ENCODE peak calls at places on chromosome 3, in six cellular contexts. B is breast epithelium, W is IMR-90, G is bronchial epithelial cell, N is cardiac fibroblast, R is AG09309. Y is an unnamed sample.

GRCh38 chr3:115239717-115240116 is 92.6 kb upstream of the ZBTB20 start:
- DNase-seq in G (peak), R (peak), W (peak), B (no peak), N (peak), Y (no peak)

GRCh38 chr3:37546876-37547275 is 314.8 kb upstream of the CTDSPL start:
- DNase-seq in N (peak), R (no peak), B (no peak), W (peak), G (peak), Y (no peak)

GRCh38 chr3:87390318-87390717 is 113.9 kb upstream of the POU1F1 start:
- DNase-seq in B (no peak), W (no peak), G (no peak), R (no peak), N (no peak), Y (no peak)

GRCh38 chr3:98741121-98741716 is 21.9 kb upstream of the ST3GAL6 start:
- DNase-seq in G (peak), N (peak), R (no peak), B (no peak), W (peak), Y (no peak)

GRCh38 chr3:195886181-195887141 is 21.9 kb downstream of the TNK2 start:
- DNase-seq in R (no peak), B (no peak), G (peak), N (peak), W (peak), Y (no peak)

GRCh38 chr3:27616031-27616430 is 106.1 kb downstream of the EOMES start:
- DNase-seq in W (no peak), R (no peak), G (no peak), N (no peak), B (no peak), Y (no peak)

GRCh38 chr3:189786479-189787064 is 155.4 kb downstream of the TP63 start:
- DNase-seq in R (no peak), G (no peak), W (no peak), B (no peak), N (no peak), Y (no peak)

GRCh38 chr3:53589201-53589600 is 94.8 kb downstream of the CACNA1D start:
- DNase-seq in B (no peak), N (no peak), W (no peak), G (no peak), R (no peak), Y (no peak)

GRCh38 chr3:177263615-177264365 is 66.5 kb upstream of the TBL1XR1 start:
- DNase-seq in R (no peak), W (peak), B (no peak), G (peak), N (peak), Y (no peak)

GRCh38 chr3:16789344-16790100 is 95.2 kb upstream of the PLCL2 start:
- DNase-seq in N (no peak), G (no peak), W (no peak), B (no peak), R (no peak), Y (no peak)

GRCh38 chr3:42492508-42493080 is 9.8 kb upstream of the VIPR1 start:
- DNase-seq in N (no peak), G (no peak), R (no peak), W (no peak), B (peak), Y (no peak)

GRCh38 chr3:184145120-184145524 is 10.0 kb downstream of the EIF2B5 start:
- DNase-seq in B (peak), G (peak), R (no peak), N (peak), W (peak), Y (no peak)

GRCh38 chr3:128788268-128788869 is 62.4 kb downstream of the RAB7A start:
- DNase-seq in W (no peak), R (no peak), B (no peak), G (no peak), N (no peak), Y (no peak)

GRCh38 chr3:61417352-61417751 is 144.0 kb upstream of the PTPRG start:
- DNase-seq in R (no peak), N (peak), B (no peak), W (no peak), G (no peak), Y (no peak)

GRCh38 chr3:55771503-55771902 is 284.4 kb upstream of the WNT5A start:
- DNase-seq in W (no peak), N (no peak), G (no peak), B (no peak), R (no peak), Y (no peak)

GRCh38 chr3:72896996-72897757 is 9.3 kb downstream of the GXYLT2 start:
- DNase-seq in N (peak), B (no peak), G (no peak), W (peak), R (peak), Y (no peak)

GRCh38 chr3:167733961-167734497 is 663 bp downstream of the PDCD10 start:
- DNase-seq in B (no peak), N (peak), W (peak), G (peak), R (no peak), Y (no peak)

GRCh38 chr3:27591811-27592210 is 107.6 kb upstream of the SLC4A7 start:
- DNase-seq in G (no peak), N (no peak), B (no peak), R (no peak), W (no peak), Y (no peak)

GRCh38 chr3:21914451-21914850 is 163.4 kb upstream of the ZNF385D start:
- DNase-seq in B (no peak), W (peak), G (no peak), N (no peak), R (no peak), Y (no peak)

GRCh38 chr3:20101041-20101440 is 60.8 kb downstream of the KAT2B start:
- DNase-seq in W (no peak), N (no peak), R (no peak), B (no peak), G (no peak), Y (no peak)

GRCh38 chr3:11610044-11610671 is 33.6 kb downstream of the VGLL4 start:
- DNase-seq in W (peak), G (no peak), N (peak), R (peak), B (no peak), Y (no peak)

GRCh38 chr3:160099855-160100254 is 111.2 kb downstream of the IL12A start:
- DNase-seq in B (no peak), N (no peak), G (no peak), W (no peak), R (no peak), Y (no peak)

GRCh38 chr3:30495172-30496124 is 111.0 kb upstream of the TGFBR2 start:
- DNase-seq in G (no peak), N (no peak), B (no peak), R (no peak), W (no peak), Y (no peak)

GRCh38 chr3:189808246-189809007 is 177.2 kb downstream of the TP63 start:
- DNase-seq in N (no peak), R (no peak), G (no peak), W (no peak), B (no peak), Y (peak)

GRCh38 chr3:168424059-168424765 is 328.5 kb upstream of the GOLIM4 start:
- DNase-seq in W (peak), R (no peak), B (no peak), G (peak), N (peak), Y (no peak)

GRCh38 chr3:42839616-42840015 is 30.4 kb downstream of the ACKR2 start:
- DNase-seq in R (peak), G (peak), B (no peak), N (peak), W (peak), Y (no peak)

GRCh38 chr3:17404548-17404947 is 337.9 kb downstream of the TBC1D5 start:
- DNase-seq in W (no peak), B (no peak), G (no peak), R (no peak), N (no peak), Y (no peak)

GRCh38 chr3:160448845-160449659 is 534 bp downstream of the TRIM59 start:
- DNase-seq in N (peak), W (peak), R (no peak), G (peak), B (no peak), Y (no peak)

GRCh38 chr3:127822836-127823589 is 698 bp upstream of the MGLL start:
- DNase-seq in R (no peak), B (no peak), G (no peak), W (peak), N (peak), Y (peak)

GRCh38 chr3:8052599-8053185 is 448.9 kb upstream of the LMCD1 start:
- DNase-seq in R (no peak), B (no peak), G (no peak), W (no peak), N (peak), Y (no peak)

GRCh38 chr3:177595789-177596188 is 398.5 kb upstream of the TBL1XR1 start:
- DNase-seq in G (peak), R (no peak), B (no peak), N (no peak), W (peak), Y (no peak)

GRCh38 chr3:57143886-57144459 is 21.2 kb downstream of the IL17RD start:
- DNase-seq in R (no peak), W (no peak), B (no peak), G (no peak), N (no peak), Y (no peak)

GRCh38 chr3:12782172-12782815 is 14.2 kb upstream of the CAND2 start:
- DNase-seq in B (no peak), G (peak), W (peak), R (no peak), N (peak), Y (no peak)

GRCh38 chr3:110995461-110996226 is 76.0 kb upstream of the NECTIN3 start:
- DNase-seq in N (peak), R (peak), B (no peak), W (peak), G (peak), Y (no peak)

GRCh38 chr3:78041486-78041885 is 1001.6 kb downstream of the ROBO2 start:
- DNase-seq in G (peak), R (no peak), W (peak), B (no peak), N (peak), Y (no peak)

GRCh38 chr3:134652886-134653630 is 2.2 kb upstream of the KY start:
- DNase-seq in W (no peak), B (no peak), N (no peak), G (no peak), R (no peak), Y (no peak)

GRCh38 chr3:188482929-188483328 is 329.0 kb downstream of the LPP start:
- DNase-seq in G (no peak), B (no peak), W (no peak), R (no peak), N (no peak), Y (no peak)

GRCh38 chr3:10240799-10241198 is 7.5 kb upstream of the TATDN2 start:
- DNase-seq in R (no peak), N (no peak), B (no peak), G (no peak), W (no peak), Y (no peak)

GRCh38 chr3:123339302-123339701 is 109.6 kb downstream of the ADCY5 start:
- DNase-seq in R (no peak), B (peak), G (no peak), N (no peak), W (no peak), Y (no peak)

GRCh38 chr3:186962445-186962844 is 32.1 kb downstream of the ST6GAL1 start:
- DNase-seq in G (no peak), R (no peak), B (no peak), N (no peak), W (no peak), Y (no peak)

GRCh38 chr3:186955898-186956696 is 25.8 kb downstream of the ST6GAL1 start:
- DNase-seq in W (no peak), G (no peak), N (no peak), R (no peak), B (no peak), Y (no peak)

GRCh38 chr3:186963636-186964035 is 33.3 kb downstream of the ST6GAL1 start:
- DNase-seq in G (no peak), W (no peak), B (no peak), N (no peak), R (no peak), Y (no peak)

GRCh38 chr3:186960327-186960726 is 30.0 kb downstream of the ST6GAL1 start:
- DNase-seq in B (no peak), G (no peak), W (no peak), R (no peak), N (no peak), Y (no peak)

DNA sequence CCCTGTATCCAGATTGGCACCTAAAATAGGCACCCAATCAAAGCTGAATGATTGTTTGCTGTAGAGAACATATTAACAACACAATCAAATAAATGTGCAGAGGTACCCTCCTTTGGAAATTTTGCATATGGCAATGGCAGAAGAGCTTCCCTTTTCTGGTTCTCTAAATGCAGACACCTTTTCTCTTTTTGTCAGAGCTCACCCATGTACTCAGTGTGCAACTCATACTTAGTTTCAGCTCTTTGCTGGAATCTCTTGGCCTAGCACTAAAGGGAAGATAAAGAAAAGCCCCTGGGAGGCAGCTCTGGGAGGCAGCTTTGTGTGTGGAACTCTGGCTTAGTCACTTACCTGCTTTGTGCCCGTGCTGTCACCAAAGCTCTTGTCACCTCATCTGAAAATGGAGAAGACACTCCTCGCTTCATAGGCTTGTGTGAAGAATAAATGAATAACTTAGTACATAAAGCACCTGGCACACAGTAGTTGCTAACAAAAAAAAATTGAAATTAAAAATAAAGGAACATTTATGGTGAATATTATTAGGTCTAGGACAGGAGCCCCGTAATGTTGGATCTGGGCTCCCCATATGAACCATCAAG is 28.8 kb downstream of the ST6GAL1 start:
- DNase-seq in N (no peak), R (no peak), G (no peak), W (no peak), B (no peak), Y (no peak)
- TF ChIP-seq CTCF in N (no peak), R (no peak), G (no peak), W (no peak), B (no peak), Y (no peak)

GRCh38 chr3:119490153-119490552 is 8.2 kb upstream of the TIMMDC1 start:
- DNase-seq in B (no peak), N (no peak), W (no peak), G (no peak), R (no peak), Y (no peak)
- TF ChIP-seq CTCF in B (no peak), N (no peak), W (no peak), G (no peak), R (no peak), Y (no peak)

GRCh38 chr3:94173667-94174434 is 111.0 kb downstream of the NSUN3 start:
- DNase-seq in G (peak), R (no peak), B (no peak), N (peak), W (peak), Y (no peak)
- TF ChIP-seq CTCF in G (no peak), R (no peak), B (no peak), N (no peak), W (no peak), Y (no peak)

GRCh38 chr3:47104259-47104658 is 59.7 kb downstream of the SETD2 start:
- DNase-seq in N (no peak), R (no peak), B (no peak), W (no peak), G (no peak), Y (no peak)
- TF ChIP-seq CTCF in N (no peak), R (no peak), B (no peak), W (no peak), G (no peak), Y (no peak)

GRCh38 chr3:140731440-140732119 is 53.7 kb downstream of the TRIM42 start:
- DNase-seq in G (no peak), N (no peak), R (no peak), B (no peak), W (no peak), Y (no peak)

GRCh38 chr3:140733623-140734022 is 55.8 kb downstream of the TRIM42 start:
- DNase-seq in W (no peak), G (no peak), R (no peak), B (no peak), N (no peak), Y (no peak)

GRCh38 chr3:140742116-140742515 is 64.3 kb downstream of the TRIM42 start:
- DNase-seq in B (no peak), N (no peak), W (no peak), R (no peak), G (no peak), Y (no peak)

GRCh38 chr3:140736863-140737460 is 59.1 kb downstream of the TRIM42 start:
- DNase-seq in G (peak), N (peak), W (no peak), B (no peak), R (peak), Y (no peak)
- TF ChIP-seq CTCF in G (peak), N (peak), W (peak), B (peak), R (peak), Y (peak)

GRCh38 chr3:33030802-33031201 is 66.1 kb downstream of the GLB1 start:
- DNase-seq in N (no peak), W (no peak), G (no peak), R (no peak), B (no peak), Y (no peak)
- TF ChIP-seq CTCF in N (no peak), W (no peak), G (no peak), R (no peak), B (no peak), Y (no peak)

DNA sequence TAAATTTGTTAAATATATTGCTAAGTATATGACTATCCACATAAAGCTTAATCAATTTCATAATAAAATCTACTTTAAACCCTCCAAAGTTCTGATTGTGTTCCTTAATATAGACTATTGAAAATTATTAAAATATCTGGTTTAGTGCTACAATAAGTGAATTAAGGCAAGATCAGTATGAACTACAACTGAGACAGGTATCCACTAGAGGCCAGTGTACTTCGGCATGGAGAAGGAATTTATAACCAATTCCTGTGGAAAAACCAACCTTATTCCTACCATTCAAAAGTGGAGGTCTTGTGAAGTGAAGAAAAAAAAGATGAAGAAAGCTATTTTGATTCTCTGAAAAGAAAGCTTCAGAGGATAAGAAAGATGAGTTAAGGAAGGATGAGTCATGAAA is 237.7 kb downstream of the SUCLG2 start:
- DNase-seq in W (no peak), B (no peak), R (no peak), G (no peak), N (no peak), Y (no peak)
- TF ChIP-seq CTCF in W (no peak), B (no peak), R (no peak), G (no peak), N (peak), Y (no peak)

DNA sequence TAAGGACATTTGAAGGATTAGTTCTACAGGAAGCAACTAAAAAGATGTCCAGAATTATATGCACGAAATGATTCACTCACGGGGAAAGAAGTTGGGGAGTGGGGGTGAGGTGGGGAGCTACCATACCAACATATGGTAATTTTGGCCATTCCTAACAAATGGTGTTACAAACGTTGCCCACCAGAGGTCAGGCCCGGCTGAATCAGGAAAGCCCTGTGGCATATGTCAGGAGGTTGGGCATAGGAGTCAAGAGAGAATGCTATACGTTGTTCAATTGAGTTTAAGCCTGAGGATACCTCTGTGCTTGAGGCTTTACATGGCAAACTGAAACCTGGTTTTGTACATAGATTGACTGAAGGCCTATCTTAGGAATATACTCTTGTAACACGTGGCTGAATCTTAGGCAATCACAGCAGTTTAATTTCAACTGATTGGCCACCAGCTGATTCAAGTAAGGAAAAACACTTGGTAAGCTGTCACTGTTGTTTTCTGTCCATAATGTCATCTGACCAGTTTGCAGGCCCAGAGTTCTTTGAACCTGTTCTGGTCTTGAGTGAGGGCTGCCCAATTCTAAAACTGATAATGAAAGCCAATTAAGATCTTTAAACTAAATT is 23.4 kb upstream of the SLC2A2 start:
- DNase-seq in B (no peak), G (peak), R (no peak), W (peak), N (peak), Y (peak)
- TF ChIP-seq CTCF in B (peak), G (peak), R (peak), W (peak), N (peak), Y (no peak)

GRCh38 chr3:51390186-51390585 is 899 bp upstream of the RBM15B start:
- DNase-seq in N (no peak), G (no peak), B (no peak), W (no peak), R (no peak), Y (no peak)

GRCh38 chr3:51392301-51393095 is 1.4 kb downstream of the RBM15B start:
- DNase-seq in B (no peak), G (no peak), W (no peak), R (no peak), N (no peak), Y (no peak)

GRCh38 chr3:51390600-51391074 is 448 bp upstream of the RBM15B start:
- DNase-seq in G (no peak), N (no peak), B (no peak), R (no peak), W (no peak), Y (no peak)

GRCh38 chr3:51391566-51392300 is 648 bp downstream of the RBM15B start:
- DNase-seq in W (peak), G (no peak), B (no peak), N (peak), R (no peak), Y (no peak)

DNA sequence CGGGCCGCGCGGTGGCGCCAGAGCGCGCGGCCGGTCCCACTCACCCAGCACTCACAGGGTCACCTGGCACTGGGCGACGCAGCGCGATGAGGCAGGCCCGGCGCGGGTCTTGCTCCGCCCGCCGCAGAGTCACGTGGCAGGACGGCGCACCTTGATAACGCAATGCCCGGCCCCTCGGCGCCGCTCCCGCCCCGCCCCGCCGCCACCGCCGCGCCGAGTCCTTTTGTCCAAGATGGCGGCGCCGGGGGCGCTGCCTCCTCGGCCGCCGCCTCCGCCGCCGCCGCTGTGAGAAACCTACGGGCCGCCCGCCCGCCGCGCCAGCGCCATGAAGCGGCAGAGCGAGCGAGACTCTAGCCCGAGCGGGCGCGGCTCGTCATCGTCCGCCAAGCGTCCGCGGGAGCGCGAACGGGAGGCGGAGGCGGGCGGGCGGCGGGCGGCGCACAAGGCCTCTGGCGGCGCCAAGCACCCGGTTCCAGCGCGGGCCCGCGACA is at the start of gene RBM15B:
- DNase-seq in R (peak), W (peak), G (peak), N (peak), B (peak), Y (peak)
- TF ChIP-seq CTCF in R (peak), W (peak), G (peak), N (peak), B (no peak), Y (peak)

Y was measured in left lung.